ENCODE peak calls at places on chromosomes 13 and 19, in nine cellular contexts. D, Z, F, R, Q, Y, A, V and M are unnamed samples.

GRCh38 chr19:6593651-6594416 is 2.9 kb upstream of the CD70 start:
- DNase-seq in V (no peak), Z (no peak), A (no peak), Y (no peak), R (no peak), F (no peak), D (no peak), Q (no peak), M (no peak)

GRCh38 chr13:26060366-26060765 is 8.6 kb upstream of the SHISA2 start:
- DNase-seq in Y (no peak), V (no peak), R (peak; percentile 7), A (no peak), Z (no peak), D (no peak), Q (no peak), F (no peak), M (no peak)

GRCh38 chr19:28318469-28319179 is 894.3 kb downstream of the UQCRFS1 start:
- DNase-seq in A (no peak), V (no peak), Q (no peak), Y (no peak), F (no peak), R (no peak), D (no peak), Z (no peak), M (no peak)

GRCh38 chr19:8174706-8175105 is 25.3 kb upstream of the FBN3 start:
- DNase-seq in Q (no peak), D (no peak), V (no peak), Y (no peak), Z (no peak), F (no peak), R (no peak), A (no peak), M (no peak)

GRCh38 chr19:47518139-47518538 is 3.3 kb upstream of the NAPA start:
- DNase-seq in Q (peak; percentile 55), D (no peak), F (no peak), R (no peak), V (no peak), A (no peak), Z (no peak), Y (peak; percentile 40), M (no peak)

GRCh38 chr13:111329641-111330040 is 9.2 kb downstream of the TEX29 start:
- DNase-seq in Y (no peak), D (no peak), A (no peak), R (no peak), Q (no peak), Z (no peak), F (no peak), V (peak; percentile 42), M (no peak)

GRCh38 chr13:38542601-38543000 is 144.3 kb upstream of the FREM2 start:
- DNase-seq in A (no peak), R (no peak), D (no peak), V (no peak), Z (no peak), Q (no peak), F (no peak), Y (no peak), M (no peak)

GRCh38 chr13:36764957-36765356 is 54.1 kb upstream of the RFXAP start:
- DNase-seq in V (no peak), R (no peak), D (no peak), A (no peak), Z (no peak), Q (no peak), Y (no peak), F (no peak), M (no peak)

GRCh38 chr13:107906131-107906530 is 309.2 kb downstream of the LIG4 start:
- DNase-seq in V (no peak), Q (no peak), R (no peak), Z (no peak), Y (no peak), D (no peak), F (no peak), A (no peak), M (no peak)

GRCh38 chr19:46192990-46193650 is 36.4 kb upstream of the IGFL1 start:
- DNase-seq in Q (peak; percentile 27), Y (no peak), V (peak; percentile 80), D (peak; percentile 38), F (no peak), R (no peak), Z (no peak), A (no peak), M (no peak)

GRCh38 chr19:2405256-2405655 is 22.1 kb downstream of the TIMM13 start:
- DNase-seq in V (no peak), R (no peak), A (no peak), F (no peak), D (no peak), Z (no peak), Y (no peak), Q (no peak), M (no peak)

GRCh38 chr13:111475488-111475887 is 155.0 kb downstream of the TEX29 start:
- DNase-seq in Y (no peak), Q (no peak), F (no peak), D (no peak), V (peak; percentile 28), R (no peak), Z (no peak), A (no peak), M (peak; percentile 24)

GRCh38 chr19:46147166-46147740 is 785 bp upstream of the IGFL2 start:
- DNase-seq in R (no peak), A (no peak), Z (no peak), D (no peak), V (no peak), F (no peak), Y (no peak), Q (no peak), M (no peak)

DNA sequence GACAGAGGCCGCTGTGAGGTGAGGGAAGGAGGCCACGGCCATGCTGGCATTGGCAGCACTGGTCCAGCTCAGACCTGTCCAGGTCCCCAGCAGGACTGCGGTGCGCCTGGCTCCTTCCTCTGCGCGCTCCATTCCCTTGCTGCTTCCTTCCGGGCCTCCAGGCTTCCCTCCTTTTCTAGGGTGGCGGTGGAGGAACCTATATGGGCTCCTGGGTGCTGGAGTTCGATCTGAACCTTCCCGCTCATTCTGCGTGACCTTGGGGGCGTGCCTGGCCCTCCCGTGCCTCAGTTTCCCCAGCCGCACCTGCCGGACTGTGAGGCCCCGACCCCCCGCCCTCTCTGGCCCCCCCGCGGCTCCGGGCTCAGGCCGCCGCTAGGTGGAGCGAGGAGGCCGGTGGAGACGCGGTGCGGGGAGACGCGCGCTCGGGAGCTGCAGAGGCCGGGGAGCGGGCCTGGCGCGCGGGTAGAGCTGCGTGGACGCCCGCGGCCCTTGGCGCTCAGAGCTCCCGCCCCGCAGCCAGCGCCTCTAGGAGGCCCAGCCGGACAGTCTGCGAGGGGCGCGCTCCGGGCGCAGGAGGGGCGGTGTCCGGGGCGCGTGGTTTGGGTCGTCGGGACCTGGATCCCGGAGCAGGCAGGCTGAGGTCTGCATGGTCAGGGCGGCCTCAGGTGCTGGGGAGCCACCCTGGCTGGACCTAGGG is 29.9 kb downstream of the EFNA2 start:
- DNase-seq in D (peak; percentile 37), Q (peak; percentile 34), R (peak; percentile 86), F (peak; percentile 95), Z (peak; percentile 75), Y (peak; percentile 64), V (no peak), A (no peak), M (peak; percentile 56)
- TF ChIP-seq CTCF in D (peak; percentile 55), Q (peak; percentile 70), R (peak; percentile 85), F (peak; percentile 64), Z (peak; percentile 56), Y (peak; percentile 64), V (peak; percentile 86), A (peak; percentile 54), M (peak; percentile 42)

DNA sequence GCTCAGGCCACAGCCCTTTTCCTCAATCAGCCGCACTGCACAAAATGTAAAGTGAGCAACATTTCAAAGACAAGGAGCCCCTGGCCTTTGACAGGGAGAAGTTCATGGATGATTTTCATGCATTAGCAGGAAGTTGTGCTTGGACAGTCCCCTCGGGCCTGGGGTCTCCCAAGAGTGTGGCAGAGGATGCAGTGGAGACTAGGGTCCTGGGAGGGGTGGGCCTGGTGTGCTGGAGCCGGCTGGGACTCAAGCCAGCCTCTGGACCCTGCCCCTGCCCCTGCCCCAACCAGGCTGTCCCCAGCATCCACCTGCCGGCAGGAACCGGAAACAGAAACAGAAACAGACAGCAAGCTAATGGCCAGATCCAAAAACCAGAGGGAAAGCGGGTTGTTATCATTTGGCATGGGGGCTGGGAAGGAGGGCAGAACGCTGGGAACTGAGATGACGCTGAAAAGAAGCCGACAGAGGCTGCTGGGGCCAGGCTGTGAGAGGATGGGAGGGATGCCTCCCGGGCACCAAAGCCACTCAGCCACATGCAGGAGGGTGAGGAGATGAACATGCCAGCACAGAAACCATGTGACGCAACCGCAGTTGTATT is 2.3 kb downstream of the GAS6 start:
- DNase-seq in Z (no peak), R (peak; percentile 61), Q (no peak), A (no peak), V (peak; percentile 49), F (peak; percentile 91), D (no peak), Y (no peak), M (peak; percentile 36)
- TF ChIP-seq CTCF in Z (no peak), R (no peak), Q (peak; percentile 10), A (no peak), V (no peak), F (no peak), D (no peak), Y (no peak), M (no peak)

GRCh38 chr13:33015275-33015674 is 948 bp upstream of the KL start:
- DNase-seq in Z (no peak), V (no peak), Y (no peak), R (no peak), Q (no peak), A (no peak), F (no peak), D (no peak), M (no peak)

GRCh38 chr13:33018886-33019285 is 2.7 kb downstream of the KL start:
- DNase-seq in F (no peak), R (no peak), D (no peak), A (no peak), Y (no peak), Q (no peak), V (no peak), Z (no peak), M (no peak)

GRCh38 chr13:33016414-33017409 is at the start of gene KL:
- DNase-seq in F (peak; percentile 79), R (peak; percentile 81), V (no peak), A (no peak), Q (no peak), Y (peak; percentile 20), D (no peak), Z (peak; percentile 45), M (no peak)

GRCh38 chr13:33015791-33016323 is 366 bp upstream of the KL start:
- DNase-seq in Q (no peak), V (no peak), R (peak; percentile 73), D (no peak), Z (peak; percentile 20), F (no peak), Y (peak; percentile 47), A (no peak), M (no peak)

GRCh38 chr13:33017410-33017929 is 1.2 kb downstream of the KL start:
- DNase-seq in Q (no peak), Y (peak; percentile 44), F (no peak), D (peak; percentile 47), R (peak; percentile 76), A (no peak), Z (no peak), V (peak; percentile 83), M (no peak)
- TF ChIP-seq CTCF in Q (peak; percentile 59), Y (peak; percentile 52), F (no peak), D (peak; percentile 46), R (peak; percentile 76), A (no peak), Z (peak; percentile 39), V (peak; percentile 77), M (no peak)

DNA sequence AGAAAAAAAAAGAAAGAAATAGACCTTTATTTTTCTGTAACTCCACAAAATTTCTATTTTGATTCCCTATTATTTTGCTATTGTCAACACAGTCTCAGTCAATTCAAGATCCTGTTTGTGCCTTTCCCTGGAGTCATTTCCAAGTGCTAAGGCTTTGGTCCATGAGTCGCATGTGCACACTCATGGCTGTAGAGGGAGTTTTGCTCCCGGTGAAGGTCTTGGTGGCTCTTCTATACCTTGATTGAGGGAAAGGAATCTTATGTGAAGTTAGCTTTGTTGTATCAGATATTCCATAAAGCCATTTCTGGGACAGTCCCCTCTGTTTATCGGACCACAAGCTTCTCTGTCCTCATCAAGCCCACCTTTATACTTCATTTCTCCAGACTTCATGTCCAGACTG is 58.7 kb upstream of the ALOX5AP start:
- DNase-seq in Y (no peak), F (no peak), V (no peak), R (no peak), Q (no peak), A (no peak), D (peak; percentile 37), Z (no peak), M (no peak)
- TF ChIP-seq CTCF in Y (peak; percentile 16), F (peak; percentile 45), V (no peak), R (peak; percentile 73), Q (peak; percentile 31), A (peak; percentile 40), D (peak; percentile 54), Z (no peak), M (no peak)